ENCODE peak calls at places on chromosomes 11 and 22, in four cellular contexts. F is anterior cingulate cortex, X is AG08396, G is NCI-H1694 treated with DMSO at 0.1 percent for 48 hours. R is an unnamed sample.

GRCh38 chr11:75474878-75475766 is 42.1 kb upstream of the KLHL35 start:
- DNase-seq in F (no peak), X (peak), G (no peak), R (no peak)

GRCh38 chr11:8271106-8271886 is 7.6 kb upstream of the LMO1 start:
- DNase-seq in F (no peak), X (no peak), G (peak), R (no peak)

GRCh38 chr11:16738949-16739262 is 459 bp downstream of the C11orf58 start:
- DNase-seq in F (no peak), X (no peak), G (no peak), R (no peak)

GRCh38 chr11:64558065-64558745 is 32.8 kb upstream of the SLC22A12 start:
- DNase-seq in F (no peak), X (no peak), G (no peak), R (no peak)

GRCh38 chr22:29813563-29813962 is 24.5 kb downstream of the ASCC2 start:
- DNase-seq in F (no peak), X (no peak), G (no peak), R (no peak)

GRCh38 chr11:82631722-82632630 is 101.7 kb downstream of the FAM181B start:
- DNase-seq in F (no peak), X (no peak), G (no peak), R (no peak)

GRCh38 chr11:128260398-128260797 is 327.0 kb downstream of the ETS1 start:
- DNase-seq in F (no peak), X (no peak), G (no peak), R (no peak)

GRCh38 chr22:26972281-26972680 is 314.9 kb downstream of the MIAT start:
- DNase-seq in F (no peak), X (no peak), G (no peak), R (no peak)

GRCh38 chr11:85746640-85747039 is 60.6 kb upstream of the CCDC89 start:
- DNase-seq in F (no peak), X (no peak), G (no peak), R (no peak)

R was measured in NCI-H446.